ENCODE peak calls at places on chromosomes 13 and 19, in nine cellular contexts. K is AG09319; J is NCI-H1092 treated with DMSO at 0.1 percent for 48 hours; D is endodermal cell; U is stimulated activated naive CD8-positive, alpha-beta T cell treated with anti-CD3 and anti-CD28 coated beads, Interleukin-15, Interleukin-2, amounts not matched to agents 100 U/mL and 50 U/mL, for 24 hours; M is stimulated activated CD8-positive, alpha-beta memory T cell treated with anti-CD3 and anti-CD28 coated beads, Interleukin-15, amount 100 ng/mL, for 24 hours; N is upper lobe of right lung; V is ELF-1; S is cardiac fibroblast. B is an unnamed sample.

GRCh38 chr13:49530452-49530851 is 34.7 kb downstream of the PHF11 start:
- DNase-seq in K (no peak), J (no peak), D (no peak), U (no peak), M (no peak), N (no peak), V (no peak), S (no peak), B (no peak)

GRCh38 chr19:48835734-48836088 is 580 bp downstream of the HSD17B14 start:
- DNase-seq in K (peak), J (peak), D (peak), U (peak), M (peak), N (peak), V (peak), S (peak), B (peak)

GRCh38 chr13:47843005-47843404 is 158.1 kb downstream of the SUCLA2 start:
- DNase-seq in K (no peak), J (no peak), D (no peak), U (no peak), M (no peak), N (no peak), V (no peak), S (no peak), B (no peak)

GRCh38 chr19:13689050-13689449 is 75.3 kb upstream of the MRI1 start:
- DNase-seq in K (no peak), J (peak), D (peak), U (peak), M (no peak), N (no peak), V (peak), S (peak), B (peak)

GRCh38 chr13:34070006-34070405 is 252.1 kb downstream of the RFC3 start:
- DNase-seq in K (no peak), J (no peak), D (no peak), U (no peak), M (no peak), N (no peak), V (no peak), S (peak), B (no peak)

GRCh38 chr19:8580710-8581281 is 3.6 kb upstream of the MYO1F start:
- DNase-seq in K (peak), J (peak), D (peak), U (peak), M (peak), N (peak), V (peak), S (peak), B (peak)

GRCh38 chr13:62706035-62706434 is 1290.4 kb upstream of the PCDH20 start:
- DNase-seq in K (no peak), J (no peak), D (no peak), U (no peak), M (no peak), N (no peak), V (no peak), S (no peak), B (no peak)

GRCh38 chr19:4149518-4150288 is 3.7 kb upstream of the CREB3L3 start:
- DNase-seq in K (no peak), J (peak), D (no peak), U (no peak), M (no peak), N (no peak), V (no peak), S (no peak), B (no peak)

GRCh38 chr13:30477346-30478235 is 11.9 kb upstream of the HMGB1 start:
- DNase-seq in K (no peak), J (no peak), D (peak), U (no peak), M (no peak), N (no peak), V (peak), S (no peak), B (no peak)

GRCh38 chr19:14381689-14382474 is 638 bp downstream of the ADGRE5 start:
- DNase-seq in K (no peak), J (no peak), D (no peak), U (peak), M (no peak), N (no peak), V (no peak), S (peak), B (peak)

GRCh38 chr19:52170863-52171320 is 529 bp downstream of the ZNF836 start:
- DNase-seq in K (no peak), J (peak), D (peak), U (peak), M (no peak), N (peak), V (no peak), S (no peak), B (no peak)

GRCh38 chr19:18282021-18282787 is 782 bp upstream of the JUND start:
- DNase-seq in K (no peak), J (peak), D (no peak), U (peak), M (no peak), N (peak), V (peak), S (no peak), B (no peak)

GRCh38 chr13:86567119-86567518 is 767.9 kb upstream of the SLITRK6 start:
- DNase-seq in K (no peak), J (no peak), D (peak), U (no peak), M (no peak), N (no peak), V (peak), S (no peak), B (no peak)

B was measured in brain microvascular endothelial cell.